ENCODE peak calls at places on chromosomes 12 and 14, in four cellular contexts. V is astrocyte of the spinal cord, Z is AG10803, O is mucosa of descending colon. J is an unnamed sample.

GRCh38 chr14:50060871-50061663 is 55.3 kb downstream of the VCPKMT start:
- DNase-seq in V (peak), Z (peak), O (no peak), J (no peak)

GRCh38 chr12:62834971-62835547 is 99.9 kb downstream of the PPM1H start:
- DNase-seq in V (peak), Z (peak), O (no peak), J (no peak)

GRCh38 chr12:52217223-52217622 is 15.8 kb upstream of the KRT7 start:
- DNase-seq in V (no peak), Z (no peak), O (peak), J (no peak)

GRCh38 chr12:89960011-89960507 is 251.4 kb upstream of the ATP2B1 start:
- DNase-seq in V (no peak), Z (no peak), O (no peak), J (no peak)

GRCh38 chr12:47828967-47829482 is 9.3 kb upstream of the HDAC7 start:
- DNase-seq in V (peak), Z (peak), O (peak), J (no peak)

GRCh38 chr12:26620907-26621306 is 212.1 kb downstream of the ITPR2 start:
- DNase-seq in V (no peak), Z (no peak), O (no peak), J (no peak)

GRCh38 chr14:55772521-55772920 is 192.5 kb downstream of the KTN1 start:
- DNase-seq in V (peak), Z (no peak), O (no peak), J (no peak)

GRCh38 chr12:15558915-15559528 is 230.2 kb downstream of the EPS8 start:
- DNase-seq in V (peak), Z (peak), O (no peak), J (no peak)

GRCh38 chr12:98478606-98479005 is 36.8 kb upstream of the TMPO start:
- DNase-seq in V (no peak), Z (no peak), O (no peak), J (no peak)

GRCh38 chr14:36580856-36581831 is 1.3 kb downstream of the NKX2-8 start:
- DNase-seq in V (peak), Z (peak), O (no peak), J (peak)

GRCh38 chr14:24741871-24742270 is 107.9 kb upstream of the GZMB start:
- DNase-seq in V (peak), Z (peak), O (no peak), J (no peak)

GRCh38 chr12:67025543-67026114 is 243.5 kb upstream of the CAND1 start:
- DNase-seq in V (peak), Z (peak), O (no peak), J (peak)

GRCh38 chr14:49581209-49581960 is 4.8 kb downstream of the RPS29 start:
- DNase-seq in V (no peak), Z (no peak), O (no peak), J (no peak)

GRCh38 chr14:103641181-103641580 is 12.2 kb downstream of the KLC1 start:
- DNase-seq in V (peak), Z (no peak), O (no peak), J (no peak)

GRCh38 chr14:70303528-70304293 is 55.8 kb downstream of the COX16 start:
- DNase-seq in V (no peak), Z (no peak), O (no peak), J (no peak)

GRCh38 chr12:64544371-64544770 is 65.9 kb upstream of the RASSF3 start:
- DNase-seq in V (no peak), Z (no peak), O (no peak), J (no peak)

GRCh38 chr14:104445832-104446381 is 133.7 kb upstream of the C14orf180 start:
- DNase-seq in V (no peak), Z (no peak), O (no peak), J (no peak)

GRCh38 chr12:73863541-73863940 is 674.1 kb upstream of the ATXN7L3B start:
- DNase-seq in V (peak), Z (no peak), O (no peak), J (no peak)

GRCh38 chr12:118633071-118633470 is 256.7 kb downstream of the SUDS3 start:
- DNase-seq in V (no peak), Z (no peak), O (no peak), J (no peak)

GRCh38 chr12:2733493-2734252 is 61.1 kb upstream of the FKBP4 start:
- DNase-seq in V (no peak), Z (no peak), O (no peak), J (no peak)

GRCh38 chr14:99699861-99700260 is 15.8 kb downstream of the CYP46A1 start:
- DNase-seq in V (no peak), Z (no peak), O (no peak), J (no peak)

GRCh38 chr12:108063192-108063591 is 65.9 kb upstream of the WSCD2 start:
- DNase-seq in V (peak), Z (peak), O (no peak), J (no peak)

GRCh38 chr14:59566725-59567124 is 9.9 kb downstream of the CCDC175 start:
- DNase-seq in V (no peak), Z (no peak), O (no peak), J (no peak)

GRCh38 chr14:61642246-61642982 is 52.9 kb upstream of the HIF1A start:
- DNase-seq in V (no peak), Z (peak), O (peak), J (no peak)

GRCh38 chr14:104318558-104319488 is 180.4 kb downstream of the KIF26A start:
- DNase-seq in V (no peak), Z (no peak), O (no peak), J (peak)

GRCh38 chr14:35932659-35933159 is 106.6 kb downstream of the BRMS1L start:
- DNase-seq in V (no peak), Z (no peak), O (no peak), J (no peak)

GRCh38 chr12:6970096-6970527 is 352 bp downstream of the PHB2 start:
- DNase-seq in V (no peak), Z (no peak), O (no peak), J (no peak)

GRCh38 chr12:52181757-52182156 is 10.1 kb downstream of the KRT80 start:
- DNase-seq in V (peak), Z (peak), O (no peak), J (peak)

GRCh38 chr14:101223147-101223546 is 319.6 kb upstream of the RTL1 start:
- DNase-seq in V (no peak), Z (no peak), O (no peak), J (no peak)

GRCh38 chr12:82176761-82177490 is 181.3 kb downstream of the CCDC59 start:
- DNase-seq in V (peak), Z (peak), O (no peak), J (no peak)

GRCh38 chr14:33992274-33993050 is 41.6 kb upstream of the EGLN3 start:
- DNase-seq in V (no peak), Z (no peak), O (no peak), J (no peak)

GRCh38 chr14:55721353-55721752 is 141.3 kb downstream of the KTN1 start:
- DNase-seq in V (peak), Z (peak), O (no peak), J (no peak)

GRCh38 chr12:62435337-62436163 is 31.1 kb upstream of the MON2 start:
- DNase-seq in V (peak), Z (peak), O (peak), J (peak)

GRCh38 chr12:121915841-121916321 is 2.5 kb upstream of the CFAP251 start:
- DNase-seq in V (no peak), Z (no peak), O (no peak), J (no peak)

GRCh38 chr12:89507015-89507824 is 17.4 kb downstream of the GALNT4 start:
- DNase-seq in V (no peak), Z (no peak), O (peak), J (no peak)

GRCh38 chr12:66130267-66131066 is at the start of gene LLPH:
- DNase-seq in V (peak), Z (peak), O (peak), J (peak)

GRCh38 chr14:60622210-60622919 is 26.9 kb downstream of the SIX1 start:
- DNase-seq in V (peak), Z (peak), O (no peak), J (no peak)

GRCh38 chr12:55729592-55730446 is 1.0 kb upstream of the CD63 start:
- DNase-seq in V (peak), Z (peak), O (peak), J (peak)

GRCh38 chr12:14601692-14602091 is 34.0 kb upstream of the PLBD1 start:
- DNase-seq in V (no peak), Z (no peak), O (no peak), J (no peak)

DNA sequence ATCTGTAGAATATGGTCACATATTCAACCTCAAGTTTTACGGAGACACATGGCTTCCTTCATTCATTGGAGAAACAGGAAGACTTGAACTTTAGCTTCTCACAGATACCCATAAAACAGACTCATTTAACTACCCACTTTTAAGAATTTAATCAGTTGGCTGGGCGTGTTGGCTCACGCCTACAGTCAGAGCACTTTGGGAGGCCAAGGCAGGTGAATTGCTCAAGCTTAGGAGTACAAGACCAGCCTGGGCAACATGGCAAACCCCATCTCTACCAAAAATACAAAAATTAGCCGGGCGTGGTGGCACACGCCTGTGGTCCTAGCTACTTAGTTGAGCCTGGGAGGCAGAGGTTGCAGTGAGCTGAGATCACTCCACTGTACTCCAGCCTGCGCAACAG is 64.7 kb upstream of the STAC3 start:
- DNase-seq in V (no peak), Z (no peak), O (no peak), J (no peak)
- TF ChIP-seq CTCF in V (no peak), Z (no peak), O (no peak), J (no peak)

GRCh38 chr12:50313256-50313931 is 30.1 kb upstream of the LIMA1 start:
- DNase-seq in V (no peak), Z (peak), O (no peak), J (no peak)

GRCh38 chr12:50315803-50316202 is 32.5 kb upstream of the LIMA1 start:
- DNase-seq in V (no peak), Z (no peak), O (no peak), J (no peak)

GRCh38 chr12:50314629-50315312 is 31.5 kb upstream of the LIMA1 start:
- DNase-seq in V (peak), Z (peak), O (no peak), J (no peak)

GRCh38 chr12:50322196-50322595 is 38.9 kb upstream of the LIMA1 start:
- DNase-seq in V (no peak), Z (no peak), O (no peak), J (no peak)

GRCh38 chr12:50317198-50317597 is 33.9 kb upstream of the LIMA1 start:
- DNase-seq in V (no peak), Z (peak), O (no peak), J (no peak)
- TF ChIP-seq CTCF in V (peak), Z (peak), O (no peak), J (no peak)

DNA sequence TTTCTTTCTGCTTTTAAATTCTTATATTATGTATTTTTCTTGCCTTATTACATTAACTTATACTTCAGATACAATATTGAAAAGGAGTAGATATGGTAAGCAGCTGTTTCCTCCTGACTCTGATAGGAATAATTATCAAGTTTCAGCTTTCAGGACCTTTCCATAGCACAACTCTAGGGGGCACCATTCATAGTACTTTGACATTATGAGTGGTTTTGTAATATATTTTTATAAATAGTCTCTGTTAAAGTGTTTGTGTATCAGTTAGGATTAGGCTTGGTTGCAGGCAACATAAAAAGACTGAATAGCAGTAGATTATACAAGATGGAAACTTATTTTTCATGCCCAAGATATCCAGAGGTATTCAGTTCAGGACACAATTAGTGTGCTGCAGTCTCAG is 27.9 kb upstream of the PARP11 start:
- DNase-seq in V (no peak), Z (no peak), O (no peak), J (no peak)
- TF ChIP-seq CTCF in V (no peak), Z (no peak), O (no peak), J (peak)

GRCh38 chr12:109292342-109292711 is 16.8 kb downstream of the FOXN4 start:
- DNase-seq in V (no peak), Z (no peak), O (no peak), J (no peak)
- TF ChIP-seq CTCF in V (no peak), Z (no peak), O (no peak), J (no peak)

DNA sequence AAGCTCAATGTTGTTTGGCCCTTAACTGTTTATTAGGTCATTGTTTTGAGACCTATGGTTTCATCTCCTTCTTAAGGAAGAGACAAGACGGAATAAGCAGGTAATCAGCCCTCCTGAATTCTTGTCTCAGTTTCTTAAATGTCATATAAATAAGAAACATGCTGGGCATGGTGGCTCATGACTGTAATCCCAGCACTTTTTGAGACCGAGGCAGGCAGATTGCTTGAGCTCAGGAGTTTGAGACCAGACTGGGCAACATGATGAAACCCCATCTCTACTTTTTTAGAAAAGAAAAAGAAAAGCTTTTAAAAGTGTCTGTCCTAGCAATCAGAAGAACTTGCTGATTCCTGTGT is 5.1 kb downstream of the MTRFR start:
- DNase-seq in V (no peak), Z (no peak), O (no peak), J (no peak)
- TF ChIP-seq CTCF in V (no peak), Z (no peak), O (no peak), J (no peak)

GRCh38 chr12:92078167-92079053 is 67.2 kb downstream of the BTG1 start:
- DNase-seq in V (peak), Z (peak), O (no peak), J (no peak)

GRCh38 chr12:92077530-92077929 is 68.1 kb downstream of the BTG1 start:
- DNase-seq in V (no peak), Z (no peak), O (no peak), J (no peak)

GRCh38 chr12:92075425-92075891 is 70.2 kb downstream of the BTG1 start:
- DNase-seq in V (peak), Z (peak), O (no peak), J (no peak)

GRCh38 chr12:92074889-92075288 is 70.8 kb downstream of the BTG1 start:
- DNase-seq in V (no peak), Z (peak), O (no peak), J (no peak)

DNA sequence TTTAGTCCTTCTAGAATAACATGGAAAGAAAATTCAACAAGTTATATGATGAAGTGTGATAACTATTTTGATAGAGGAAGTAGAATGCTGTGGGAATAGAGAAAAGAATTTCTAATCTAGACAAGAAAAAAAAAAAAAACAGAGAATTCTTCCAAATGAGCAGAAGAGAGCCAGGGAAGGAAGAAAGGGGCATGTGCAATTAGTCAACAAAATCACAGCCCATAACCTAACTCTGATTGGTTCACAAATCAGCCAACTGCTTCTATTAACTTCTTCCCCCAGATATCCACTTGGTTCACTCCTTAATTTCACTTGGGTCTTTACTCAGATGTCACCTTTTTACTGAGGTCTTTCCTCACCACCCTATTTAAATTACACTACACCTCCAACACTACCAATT is 69.5 kb downstream of the BTG1 start:
- DNase-seq in V (no peak), Z (peak), O (no peak), J (no peak)
- TF ChIP-seq CTCF in V (no peak), Z (no peak), O (no peak), J (no peak)

J was measured in glutamatergic neuron.